ENCODE peak calls at places on chromosomes 12 and 14, in six cellular contexts. U is Peyer's patch, L is body of pancreas, C is neural crest cell, G is foreskin fibroblast, X is DND-41. D is an unnamed sample.

GRCh38 chr14:35295845-35296161 is 3.6 kb downstream of the PSMA6 start:
- DNase-seq in U (no peak), G (no peak), L (no peak), C (no peak), X (no peak), D (no peak)

GRCh38 chr14:82911930-82912329 is 1378.3 kb upstream of the SEL1L start:
- DNase-seq in U (no peak), G (no peak), L (no peak), X (no peak), C (no peak), D (no peak)

GRCh38 chr12:120689397-120690082 is 2.6 kb downstream of the MLEC start:
- DNase-seq in C (no peak), X (no peak), L (no peak), G (no peak), U (no peak), D (no peak)

GRCh38 chr12:16606936-16607335 is 974 bp upstream of the LMO3 start:
- DNase-seq in U (no peak), L (no peak), X (no peak), C (peak; percentile 25), G (no peak), D (no peak)

GRCh38 chr12:90808568-90808967 is 146.4 kb downstream of the CCER1 start:
- DNase-seq in C (no peak), G (no peak), X (no peak), L (no peak), U (no peak), D (no peak)

GRCh38 chr14:51806026-51806590 is 54.3 kb upstream of the GNG2 start:
- DNase-seq in L (no peak), U (no peak), X (no peak), C (no peak), G (no peak), D (no peak)

GRCh38 chr14:54686871-54687749 is 120.2 kb downstream of the SAMD4A start:
- DNase-seq in L (no peak), G (peak; percentile 30), X (no peak), U (no peak), C (no peak), D (no peak)

GRCh38 chr14:73741386-73741875 is 27.2 kb upstream of the PNMA1 start:
- DNase-seq in G (peak; percentile 86), U (peak; percentile 89), X (peak; percentile 92), C (no peak), L (peak; percentile 58), D (peak; percentile 77)

GRCh38 chr14:86712727-86713126 is 1182.8 kb downstream of the FLRT2 start:
- DNase-seq in L (no peak), X (no peak), U (no peak), G (no peak), C (no peak), D (no peak)

GRCh38 chr12:47821346-47821706 is 1.6 kb upstream of the HDAC7 start:
- DNase-seq in L (no peak), U (no peak), X (no peak), C (no peak), G (peak; percentile 58), D (no peak)

GRCh38 chr14:90319634-90320541 is 11.9 kb downstream of the NRDE2 start:
- DNase-seq in G (peak; percentile 19), L (no peak), U (no peak), X (no peak), C (no peak), D (no peak)

GRCh38 chr14:80358112-80358511 is 146.8 kb upstream of the DIO2 start:
- DNase-seq in C (no peak), X (no peak), U (no peak), G (no peak), L (no peak), D (no peak)

GRCh38 chr12:76255281-76255680 is 92.9 kb downstream of the BBS10 start:
- DNase-seq in X (no peak), C (no peak), U (no peak), G (no peak), L (no peak), D (no peak)

GRCh38 chr12:79143803-79144202 is 279.2 kb downstream of the SYT1 start:
- DNase-seq in L (no peak), X (no peak), U (no peak), C (no peak), G (no peak), D (no peak)

GRCh38 chr14:59358774-59359173 is 106.4 kb downstream of the GPR135 start:
- DNase-seq in L (no peak), U (no peak), C (no peak), X (no peak), G (no peak), D (no peak)

GRCh38 chr14:49940805-49941421 is 48.0 kb downstream of the ARF6 start:
- DNase-seq in X (no peak), L (no peak), U (peak; percentile 46), C (no peak), G (peak; percentile 61), D (no peak)

GRCh38 chr12:2039034-2039433 is 13.8 kb upstream of the CACNA1C start:
- DNase-seq in U (no peak), G (no peak), L (no peak), X (no peak), C (no peak), D (no peak)

GRCh38 chr12:2270846-2271245 is 218.1 kb downstream of the CACNA1C start:
- DNase-seq in L (no peak), U (no peak), X (no peak), G (no peak), C (no peak), D (no peak)

GRCh38 chr12:45725631-45726593 is 3.6 kb upstream of the ARID2 start:
- DNase-seq in G (peak; percentile 67), U (peak; percentile 54), C (peak; percentile 12), X (peak; percentile 57), L (no peak), D (no peak)

GRCh38 chr12:122819209-122819805 is 15.9 kb upstream of the HIP1R start:
- DNase-seq in X (no peak), C (no peak), G (no peak), U (peak; percentile 19), L (no peak), D (no peak)
- TF ChIP-seq CTCF in X (no peak), C (no peak), G (no peak), U (no peak), L (no peak), D (no peak)

GRCh38 chr14:45150386-45150890 is 14.7 kb downstream of the FANCM start:
- DNase-seq in L (no peak), G (no peak), X (no peak), C (no peak), U (no peak), D (no peak)

GRCh38 chr14:45156067-45156466 is 20.3 kb downstream of the FANCM start:
- DNase-seq in C (no peak), G (no peak), X (no peak), L (no peak), U (no peak), D (no peak)
- TF ChIP-seq CTCF in C (no peak), G (no peak), X (no peak), L (no peak), U (no peak), D (no peak)

GRCh38 chr14:104339829-104340228 is 201.4 kb downstream of the KIF26A start:
- DNase-seq in U (no peak), G (no peak), L (no peak), X (no peak), C (no peak), D (no peak)

GRCh38 chr14:104342435-104343293 is 204.3 kb downstream of the KIF26A start:
- DNase-seq in U (peak; percentile 43), L (peak; percentile 10), X (no peak), C (no peak), G (no peak), D (no peak)

GRCh38 chr14:104343294-104343625 is 204.9 kb downstream of the KIF26A start:
- DNase-seq in L (no peak), X (no peak), C (no peak), U (peak; percentile 22), G (no peak), D (no peak)

GRCh38 chr14:104343690-104344640 is 205.6 kb downstream of the KIF26A start:
- DNase-seq in G (no peak), U (peak; percentile 27), L (peak; percentile 7), C (no peak), X (no peak), D (no peak)

GRCh38 chr14:104341532-104342434 is 203.4 kb downstream of the KIF26A start:
- DNase-seq in C (peak; percentile 71), L (peak; percentile 78), X (no peak), U (peak; percentile 73), G (no peak), D (no peak)
- TF ChIP-seq CTCF in C (peak; percentile 69), L (peak; percentile 65), X (peak; percentile 42), U (peak; percentile 68), G (no peak), D (peak; percentile 21)

GRCh38 chr12:15208140-15208539 is 13.1 kb downstream of the RERG start:
- DNase-seq in L (no peak), U (no peak), G (peak; percentile 39), C (no peak), X (no peak), D (no peak)
- TF ChIP-seq CTCF in L (no peak), U (peak; percentile 20), G (peak; percentile 11), C (peak; percentile 66), X (no peak), D (no peak)

DNA sequence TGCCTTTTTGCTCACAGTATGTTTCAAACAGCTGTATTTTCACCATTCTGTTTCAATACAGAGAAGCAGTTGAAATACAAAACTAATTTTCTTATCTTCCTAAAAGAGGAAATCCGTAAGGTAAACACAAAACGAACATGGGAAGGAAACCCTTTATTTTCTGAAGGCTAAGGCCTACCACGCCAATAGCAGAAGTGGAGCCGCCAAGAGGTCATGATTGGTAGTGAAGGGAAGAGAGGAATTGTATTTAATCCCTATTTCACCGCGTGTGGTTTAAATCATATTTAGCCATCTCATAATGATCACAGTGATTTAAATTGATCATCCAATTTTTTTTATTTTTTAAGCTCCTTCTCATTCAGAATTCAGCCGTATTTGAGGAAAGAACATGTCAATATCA is 398.2 kb downstream of the PRKD1 start:
- DNase-seq in L (no peak), X (no peak), C (peak; percentile 12), U (no peak), G (peak; percentile 18), D (no peak)
- TF ChIP-seq CTCF in L (peak; percentile 17), X (peak; percentile 35), C (peak; percentile 65), U (no peak), G (peak; percentile 24), D (peak; percentile 27)

DNA sequence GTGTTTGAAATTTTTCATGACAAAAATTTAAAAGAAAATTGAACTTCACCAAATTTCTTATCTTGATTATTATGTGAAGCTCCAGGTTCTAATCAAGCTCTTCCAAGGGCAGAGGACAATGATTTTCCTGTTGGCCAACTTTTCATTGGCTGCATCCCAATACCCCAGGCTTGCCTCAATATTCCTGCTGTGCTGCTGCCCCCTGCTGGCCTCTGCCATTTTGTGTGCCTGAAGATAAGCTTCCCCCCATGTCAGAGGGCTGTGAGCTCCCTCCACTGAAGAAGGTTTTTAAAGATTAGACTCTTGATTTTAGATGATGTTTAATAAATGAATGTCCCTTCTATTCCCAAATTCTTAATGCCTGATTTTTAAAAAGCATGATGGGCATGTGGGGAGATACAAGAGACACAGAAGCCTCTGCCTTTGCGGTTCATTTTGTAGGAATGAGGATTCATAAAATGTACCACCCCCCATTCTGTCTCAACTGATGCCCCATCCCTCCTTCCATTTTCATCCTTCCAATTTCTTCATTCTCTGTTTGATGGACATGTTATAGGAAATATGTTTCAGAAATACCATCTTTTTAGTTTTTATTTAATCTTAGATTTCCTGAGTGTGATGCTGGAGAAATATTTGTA is 76.7 kb upstream of the RGS6 start:
- DNase-seq in X (peak; percentile 72), C (peak; percentile 77), G (peak; percentile 79), L (peak; percentile 36), U (peak; percentile 76), D (no peak)
- TF ChIP-seq CTCF in X (peak; percentile 85), C (peak; percentile 68), G (peak; percentile 85), L (peak; percentile 24), U (peak; percentile 58), D (peak; percentile 73)